ENCODE peak calls at places on chromosomes 5 and 9, in four cellular contexts. One of them, this sample, is unnamed.
A peak's percentile ranks its signal among the peaks of the same experiment; 100 is the strongest.

GRCh38 chr5:120122711-120123110 is 341.4 kb upstream of the PRR16 start:
- DNase-seq in IMR-90: no peak
- DNase-seq in PC-9: no peak
- DNase-seq in bronchial epithelial cell: no peak
- DNase-seq in this sample: no peak

GRCh38 chr9:124873664-124874063 is 11.7 kb downstream of the ARPC5L start:
- DNase-seq in IMR-90: no peak
- DNase-seq in PC-9: no peak
- DNase-seq in bronchial epithelial cell: no peak
- DNase-seq in this sample: peak; percentile 65

GRCh38 chr9:71071633-71072032 is 49.8 kb downstream of the TRPM3 start:
- DNase-seq in IMR-90: no peak
- DNase-seq in PC-9: no peak
- DNase-seq in bronchial epithelial cell: no peak
- DNase-seq in this sample: no peak

GRCh38 chr9:134405527-134405926 is 79.3 kb downstream of the RXRA start:
- DNase-seq in IMR-90: no peak
- DNase-seq in PC-9: peak; percentile 57
- DNase-seq in bronchial epithelial cell: no peak
- DNase-seq in this sample: no peak

GRCh38 chr5:81247441-81247972 is 14.4 kb downstream of the CKMT2 start:
- DNase-seq in IMR-90: peak; percentile 66
- DNase-seq in PC-9: no peak
- DNase-seq in bronchial epithelial cell: peak; percentile 54
- DNase-seq in this sample: peak; percentile 53

GRCh38 chr9:89427621-89428221 is 70.2 kb downstream of the SEMA4D start:
- DNase-seq in IMR-90: peak; percentile 49
- DNase-seq in PC-9: no peak
- DNase-seq in bronchial epithelial cell: no peak
- DNase-seq in this sample: no peak

GRCh38 chr9:129500166-129500862 is 120.6 kb downstream of the C9orf50 start:
- DNase-seq in IMR-90: no peak
- DNase-seq in PC-9: no peak
- DNase-seq in bronchial epithelial cell: no peak
- DNase-seq in this sample: no peak

GRCh38 chr5:132190161-132190817 is 37.4 kb downstream of the P4HA2 start:
- DNase-seq in IMR-90: peak; percentile 81
- DNase-seq in PC-9: peak; percentile 11
- DNase-seq in bronchial epithelial cell: peak; percentile 67
- DNase-seq in this sample: peak; percentile 66

GRCh38 chr5:139655727-139656271 is 7.7 kb downstream of the CXXC5 start:
- DNase-seq in IMR-90: peak; percentile 69
- DNase-seq in PC-9: peak; percentile 89
- DNase-seq in bronchial epithelial cell: no peak
- DNase-seq in this sample: no peak

GRCh38 chr5:175867587-175868347 is 3.6 kb upstream of the CPLX2 start:
- DNase-seq in IMR-90: no peak
- DNase-seq in PC-9: no peak
- DNase-seq in bronchial epithelial cell: no peak
- DNase-seq in this sample: no peak

GRCh38 chr9:121550569-121551512 is 51.2 kb upstream of the GGTA1 start:
- DNase-seq in IMR-90: peak; percentile 46
- DNase-seq in PC-9: peak; percentile 91
- DNase-seq in bronchial epithelial cell: peak; percentile 61
- DNase-seq in this sample: peak; percentile 74

GRCh38 chr5:99105216-99105615 is 176.4 kb upstream of the CHD1 start:
- DNase-seq in IMR-90: no peak
- DNase-seq in PC-9: no peak
- DNase-seq in bronchial epithelial cell: no peak
- DNase-seq in this sample: peak; percentile 2

GRCh38 chr9:34430843-34431437 is 27.4 kb downstream of the FAM219A start:
- DNase-seq in IMR-90: peak; percentile 85
- DNase-seq in PC-9: peak; percentile 75
- DNase-seq in bronchial epithelial cell: peak; percentile 68
- DNase-seq in this sample: peak; percentile 86

GRCh38 chr5:159135896-159136531 is 36.3 kb upstream of the EBF1 start:
- DNase-seq in IMR-90: peak; percentile 72
- DNase-seq in PC-9: no peak
- DNase-seq in bronchial epithelial cell: peak; percentile 47
- DNase-seq in this sample: peak; percentile 44

GRCh38 chr5:178527458-178528307 is 62.5 kb downstream of the COL23A1 start:
- DNase-seq in IMR-90: no peak
- DNase-seq in PC-9: no peak
- DNase-seq in bronchial epithelial cell: peak; percentile 27
- DNase-seq in this sample: no peak

GRCh38 chr5:15620501-15620900 is 120.5 kb downstream of the FBXL7 start:
- DNase-seq in IMR-90: peak; percentile 76
- DNase-seq in PC-9: no peak
- DNase-seq in bronchial epithelial cell: peak; percentile 34
- DNase-seq in this sample: peak; percentile 16

GRCh38 chr9:3528466-3528865 is 2.7 kb upstream of the RFX3 start:
- DNase-seq in IMR-90: no peak
- DNase-seq in PC-9: no peak
- DNase-seq in bronchial epithelial cell: no peak
- DNase-seq in this sample: no peak

GRCh38 chr9:129394011-129394919 is 216.2 kb upstream of the IER5L start:
- DNase-seq in IMR-90: no peak
- DNase-seq in PC-9: no peak
- DNase-seq in bronchial epithelial cell: no peak
- DNase-seq in this sample: no peak

GRCh38 chr9:100561256-100561655 is 16.6 kb upstream of the CAVIN4 start:
- DNase-seq in IMR-90: peak; percentile 55
- DNase-seq in PC-9: no peak
- DNase-seq in bronchial epithelial cell: no peak
- DNase-seq in this sample: no peak

GRCh38 chr5:35436441-35437057 is 181.1 kb upstream of the SPEF2 start:
- DNase-seq in IMR-90: peak; percentile 22
- DNase-seq in PC-9: no peak
- DNase-seq in bronchial epithelial cell: peak; percentile 27
- DNase-seq in this sample: peak; percentile 45

GRCh38 chr5:157530226-157530972 is 45.2 kb downstream of the ADAM19 start:
- DNase-seq in IMR-90: no peak
- DNase-seq in PC-9: no peak
- DNase-seq in bronchial epithelial cell: no peak
- DNase-seq in this sample: no peak

GRCh38 chr5:157528036-157528632 is 47.4 kb downstream of the ADAM19 start:
- DNase-seq in IMR-90: peak; percentile 67
- DNase-seq in PC-9: no peak
- DNase-seq in bronchial epithelial cell: no peak
- DNase-seq in this sample: no peak

GRCh38 chr5:157533011-157533481 is 42.5 kb downstream of the ADAM19 start:
- DNase-seq in IMR-90: no peak
- DNase-seq in PC-9: peak; percentile 42
- DNase-seq in bronchial epithelial cell: no peak
- DNase-seq in this sample: peak; percentile 34

GRCh38 chr5:157532022-157532421 is 43.6 kb downstream of the ADAM19 start:
- DNase-seq in IMR-90: no peak
- DNase-seq in PC-9: no peak
- DNase-seq in bronchial epithelial cell: no peak
- DNase-seq in this sample: no peak

DNA sequence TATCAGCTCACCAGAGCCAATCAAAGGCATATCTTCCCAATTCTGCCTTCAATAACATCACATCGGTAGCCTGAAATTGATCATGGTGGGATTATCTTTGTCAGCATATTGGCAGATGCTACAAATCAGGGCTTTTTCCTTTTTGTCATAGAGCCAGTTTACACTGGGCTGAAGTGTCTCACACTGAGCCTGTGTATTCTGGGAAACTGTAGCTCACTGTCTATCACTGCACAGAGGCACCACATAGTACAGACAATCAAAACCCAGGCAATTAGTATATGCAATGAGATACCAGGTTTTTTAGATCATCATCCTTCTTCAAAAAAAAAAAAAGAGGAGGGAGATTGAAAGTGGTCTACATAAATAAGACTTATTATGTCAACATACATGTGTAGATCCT is 46.6 kb downstream of the ADAM19 start:
- DNase-seq in IMR-90: no peak
- DNase-seq in PC-9: no peak
- DNase-seq in bronchial epithelial cell: no peak
- DNase-seq in this sample: no peak
- TF ChIP-seq CTCF in IMR-90: no peak
- TF ChIP-seq CTCF in PC-9: no peak
- TF ChIP-seq CTCF in bronchial epithelial cell: no peak
- TF ChIP-seq CTCF in this sample: no peak

GRCh38 chr5:32156635-32157034 is 17.5 kb downstream of the GOLPH3 start:
- DNase-seq in IMR-90: no peak
- DNase-seq in PC-9: no peak
- DNase-seq in bronchial epithelial cell: no peak
- DNase-seq in this sample: no peak
- H3K4me3 ChIP-seq in IMR-90: no peak overlapping the region
- H3K4me3 ChIP-seq in PC-9: no peak overlapping the region
- H3K4me3 ChIP-seq in bronchial epithelial cell: no peak overlapping the region
- H3K4me3 ChIP-seq in this sample: no peak overlapping the region

GRCh38 chr5:63570752-63571151 is 391.5 kb downstream of the HTR1A start:
- DNase-seq in IMR-90: no peak
- DNase-seq in PC-9: no peak
- DNase-seq in bronchial epithelial cell: no peak
- DNase-seq in this sample: no peak

GRCh38 chr5:63563008-63563917 is 399.0 kb downstream of the HTR1A start:
- DNase-seq in IMR-90: no peak
- DNase-seq in PC-9: no peak
- DNase-seq in bronchial epithelial cell: no peak
- DNase-seq in this sample: no peak

GRCh38 chr5:63564789-63565188 is 397.5 kb downstream of the HTR1A start:
- DNase-seq in IMR-90: no peak
- DNase-seq in PC-9: no peak
- DNase-seq in bronchial epithelial cell: no peak
- DNase-seq in this sample: no peak
- TF ChIP-seq CTCF in IMR-90: no peak
- TF ChIP-seq CTCF in PC-9: no peak
- TF ChIP-seq CTCF in bronchial epithelial cell: no peak
- TF ChIP-seq CTCF in this sample: no peak

GRCh38 chr5:173577817-173578216 is 38.6 kb downstream of the BOD1 start:
- DNase-seq in IMR-90: no peak
- DNase-seq in PC-9: no peak
- DNase-seq in bronchial epithelial cell: no peak
- DNase-seq in this sample: no peak
- H3K4me3 ChIP-seq in IMR-90: no peak overlapping the region
- H3K4me3 ChIP-seq in PC-9: no peak overlapping the region
- H3K4me3 ChIP-seq in bronchial epithelial cell: no peak overlapping the region
- H3K4me3 ChIP-seq in this sample: no peak overlapping the region